ENCODE peak calls at places on chromosomes 11 and 22, in ten cellular contexts. I is gastrocnemius medialis, K is Panc1, L is cardiac muscle cell, M is heart left ventricle, D is heart right ventricle, W is Caco-2, E is colonic mucosa, F is stomach, Y is prostate gland. H is an unnamed sample.

GRCh38 chr11:117369521-117369920 is 41.9 kb downstream of the CEP164 start:
- DNase-seq in I (no peak), K (no peak), L (no peak), M (no peak), D (no peak), W (no peak), E (no peak), F (no peak), Y (no peak), H (no peak)

GRCh38 chr11:3841426-3842304 is 906 bp upstream of the RHOG start:
- DNase-seq in I (peak; percentile 68), K (peak; percentile 82), L (peak; percentile 90), M (peak; percentile 88), D (peak; percentile 86), W (peak; percentile 88), E (peak; percentile 92), F (peak; percentile 89), Y (peak; percentile 82), H (peak; percentile 41)

GRCh38 chr11:93573184-93573583 is 30.0 kb upstream of the SMCO4 start:
- DNase-seq in I (no peak), K (no peak), L (no peak), M (no peak), D (no peak), W (no peak), E (no peak), F (no peak), Y (no peak), H (no peak)

GRCh38 chr11:36195496-36196346 is 93.5 kb downstream of the COMMD9 start:
- DNase-seq in I (no peak), K (no peak), L (no peak), M (no peak), D (no peak), W (no peak), E (no peak), F (no peak), Y (no peak), H (no peak)

GRCh38 chr11:46918087-46918751 is at the start of gene LRP4:
- DNase-seq in I (no peak), K (no peak), L (peak; percentile 81), M (peak; percentile 66), D (peak; percentile 42), W (peak; percentile 53), E (peak; percentile 62), F (peak; percentile 52), Y (peak; percentile 32), H (no peak)

GRCh38 chr11:90476442-90477007 is 253.7 kb upstream of the CHORDC1 start:
- DNase-seq in I (no peak), K (no peak), L (peak; percentile 55), M (no peak), D (peak; percentile 16), W (no peak), E (no peak), F (peak; percentile 37), Y (no peak), H (peak; percentile 28)

GRCh38 chr11:130390071-130390758 is 38.2 kb downstream of the ADAMTS8 start:
- DNase-seq in I (no peak), K (peak; percentile 54), L (peak; percentile 32), M (no peak), D (no peak), W (no peak), E (no peak), F (peak; percentile 40), Y (no peak), H (no peak)

GRCh38 chr11:95498731-95499396 is 267.9 kb upstream of the SESN3 start:
- DNase-seq in I (no peak), K (no peak), L (no peak), M (no peak), D (no peak), W (no peak), E (no peak), F (no peak), Y (no peak), H (no peak)

GRCh38 chr22:31838917-31839316 is 85.1 kb downstream of the DEPDC5 start:
- DNase-seq in I (no peak), K (no peak), L (no peak), M (no peak), D (no peak), W (no peak), E (no peak), F (no peak), Y (no peak), H (no peak)

GRCh38 chr22:31841029-31841827 is 87.4 kb downstream of the DEPDC5 start:
- DNase-seq in I (no peak), K (no peak), L (no peak), M (no peak), D (no peak), W (no peak), E (no peak), F (no peak), Y (no peak), H (no peak)

GRCh38 chr22:31839986-31840385 is 86.2 kb downstream of the DEPDC5 start:
- DNase-seq in I (no peak), K (no peak), L (no peak), M (no peak), D (no peak), W (no peak), E (no peak), F (no peak), Y (no peak), H (no peak)

GRCh38 chr22:31843526-31843925 is 89.7 kb downstream of the DEPDC5 start:
- DNase-seq in I (no peak), K (no peak), L (no peak), M (no peak), D (no peak), W (no peak), E (no peak), F (no peak), Y (no peak), H (no peak)

DNA sequence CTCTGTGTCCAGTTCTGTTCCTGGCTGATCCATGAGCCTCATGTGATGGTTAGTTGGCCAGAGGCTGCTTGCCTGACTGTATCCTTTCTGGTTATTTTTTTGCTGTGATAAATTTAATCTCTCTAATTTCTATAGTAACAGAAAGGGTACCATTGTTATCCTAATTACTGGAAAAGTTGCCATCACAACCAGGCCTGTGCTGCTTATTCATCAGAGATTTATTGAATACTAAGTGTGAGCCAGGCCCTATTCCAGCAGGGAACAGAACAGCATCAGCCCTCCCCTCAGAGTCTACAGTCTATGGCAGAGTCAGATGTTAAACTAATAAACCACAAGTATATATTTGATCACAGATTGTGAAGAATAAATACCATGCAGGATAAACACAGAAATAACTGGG is 86.8 kb downstream of the DEPDC5 start:
- DNase-seq in I (no peak), K (no peak), L (no peak), M (no peak), D (no peak), W (no peak), E (no peak), F (no peak), Y (no peak), H (no peak)
- H3K36me3 ChIP-seq in I (no peaks in the 10 kb centered on the region), K (no peaks in the 10 kb centered on the region), L (peaks cover 19% of the 10 kb centered on the region), M (no peaks in the 10 kb centered on the region), D (peaks cover 100% of the 10 kb centered on the region), W (no peaks in the 10 kb centered on the region), E (peaks cover 8% of the 10 kb centered on the region), F (peaks cover 100% of the 10 kb centered on the region), Y (no peaks in the 10 kb centered on the region), H (no peaks in the 10 kb centered on the region)

DNA sequence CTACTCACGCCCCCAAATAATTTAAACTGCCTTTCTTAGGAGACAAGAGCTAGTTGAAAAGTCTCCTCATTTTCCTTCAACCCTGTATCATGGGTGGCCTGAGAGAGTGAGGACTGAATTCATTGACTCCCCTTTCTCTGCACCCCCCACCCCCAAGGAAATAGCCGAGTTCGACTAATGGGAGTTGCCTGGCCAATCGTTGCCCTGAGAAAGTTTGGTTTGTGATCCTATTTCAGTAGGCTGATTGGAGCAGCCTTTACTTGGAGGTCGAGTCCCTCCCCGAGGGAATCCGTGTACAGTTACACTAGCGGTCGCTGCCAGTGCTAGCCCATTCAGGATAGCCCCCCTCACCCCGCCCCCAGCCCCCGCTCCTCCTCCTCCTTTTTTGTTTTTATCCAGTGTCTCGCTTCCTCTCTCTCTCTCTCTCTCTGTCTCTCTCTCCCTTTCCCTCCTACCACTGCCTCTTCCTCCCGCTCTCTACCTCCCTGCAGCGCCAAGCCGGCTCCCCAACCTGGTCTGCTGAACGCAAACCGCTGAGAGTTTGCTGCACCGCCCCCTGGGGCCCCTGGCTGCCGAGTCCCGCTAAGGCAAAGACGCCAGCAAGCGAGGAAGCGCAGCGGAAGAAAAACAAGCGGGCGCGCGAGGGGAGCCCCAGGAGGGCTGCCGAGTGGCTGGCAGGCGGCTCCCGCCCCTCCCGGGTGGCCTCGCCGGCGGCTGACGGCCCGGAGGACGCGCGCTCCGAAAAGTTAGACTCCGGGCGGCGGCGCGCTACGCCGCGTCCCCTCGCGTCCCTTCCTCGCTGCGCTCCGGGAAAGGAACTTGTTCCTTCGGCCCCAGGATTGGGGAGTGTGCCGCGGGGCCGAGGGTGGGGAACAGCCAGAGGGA is at the start of gene GRAMD1B:
- DNase-seq in I (no peak), K (no peak), L (peak; percentile 94), M (peak; percentile 53), D (peak; percentile 53), W (peak; percentile 54), E (peak; percentile 38), F (peak; percentile 47), Y (no peak), H (no peak)
- H3K4me3 ChIP-seq in I (peak within 1 kb of the TSS; percentile 54), K (peak within 1 kb of the TSS; percentile 38), L (peak within 1 kb of the TSS; percentile 76), M (peak within 1 kb of the TSS; percentile 68), D (peak within 1 kb of the TSS; percentile 62), W (peak within 1 kb of the TSS; percentile 21), E (peak within 1 kb of the TSS; percentile 62), F (peak within 1 kb of the TSS; percentile 62), Y (peak within 1 kb of the TSS; percentile 35), H (peak within 1 kb of the TSS; percentile 64)

DNA sequence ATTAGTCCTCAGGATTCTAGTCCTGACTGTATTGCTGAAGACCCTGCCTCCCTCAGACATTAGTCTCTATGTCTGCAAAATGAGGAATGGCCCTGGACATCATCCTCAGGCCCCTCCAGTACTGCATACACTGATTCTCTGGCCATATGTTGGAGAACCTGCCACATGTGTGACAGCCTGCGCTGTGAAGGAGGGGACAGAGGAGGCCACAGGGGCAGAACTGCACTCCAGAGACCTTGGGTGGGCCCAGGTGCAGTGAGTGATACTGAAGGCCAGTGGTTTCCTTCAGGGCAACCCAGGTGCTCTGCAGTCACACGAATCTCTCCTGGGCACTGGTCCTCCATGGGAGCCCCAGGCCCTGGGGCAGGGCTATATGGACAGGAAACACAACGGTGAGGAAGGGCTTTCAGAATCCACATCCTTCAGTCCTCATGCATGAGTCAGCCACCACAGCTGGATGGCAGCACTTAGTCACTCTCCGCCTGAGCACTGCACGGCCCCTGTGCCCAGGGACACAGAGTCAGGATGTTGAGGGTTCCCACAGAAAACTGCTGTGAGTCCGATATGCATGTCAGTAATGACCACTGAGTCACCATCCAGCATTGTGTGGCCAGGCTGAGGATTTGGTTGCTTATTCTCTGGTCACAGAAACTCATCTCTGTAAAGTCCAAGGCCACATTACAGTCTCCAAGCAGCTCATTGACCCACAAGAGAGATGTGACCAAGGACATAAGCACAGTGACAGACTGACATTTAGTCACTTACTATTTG is 39.7 kb downstream of the ME3 start:
- DNase-seq in I (no peak), K (peak; percentile 98), L (peak; percentile 17), M (no peak), D (no peak), W (peak; percentile 69), E (no peak), F (no peak), Y (no peak), H (peak; percentile 97)
- TF ChIP-seq CTCF in I (no peak), K (peak; percentile 65), L (peak; percentile 55), M (peak; percentile 37), D (peak; percentile 37), W (peak; percentile 26), E (no peak), F (peak; percentile 18), Y (no peak), H (peak; percentile 48)

GRCh38 chr11:12017243-12017678 is 8.8 kb upstream of the DKK3 start:
- DNase-seq in I (no peak), K (no peak), L (no peak), M (peak; percentile 39), D (peak; percentile 38), W (no peak), E (no peak), F (no peak), Y (no peak), H (no peak)

GRCh38 chr11:12016246-12016645 is 7.8 kb upstream of the DKK3 start:
- DNase-seq in I (no peak), K (no peak), L (no peak), M (no peak), D (no peak), W (no peak), E (no peak), F (no peak), Y (no peak), H (no peak)

GRCh38 chr11:12009617-12010321 is 1.3 kb upstream of the DKK3 start:
- DNase-seq in I (no peak), K (no peak), L (no peak), M (no peak), D (no peak), W (no peak), E (no peak), F (no peak), Y (no peak), H (no peak)

GRCh38 chr11:12015486-12015885 is 7.1 kb upstream of the DKK3 start:
- DNase-seq in I (no peak), K (no peak), L (no peak), M (no peak), D (no peak), W (no peak), E (no peak), F (no peak), Y (no peak), H (no peak)

GRCh38 chr11:12013771-12014170 is 5.3 kb upstream of the DKK3 start:
- DNase-seq in I (no peak), K (no peak), L (no peak), M (no peak), D (no peak), W (no peak), E (no peak), F (no peak), Y (no peak), H (no peak)
- H3K36me3 ChIP-seq in I (no peaks in the 10 kb centered on the region), K (no peaks in the 10 kb centered on the region), L (no peaks in the 10 kb centered on the region), M (no peaks in the 10 kb centered on the region), D (no peaks in the 10 kb centered on the region), W (no peaks in the 10 kb centered on the region), E (no peaks in the 10 kb centered on the region), F (no peaks in the 10 kb centered on the region), Y (no peaks in the 10 kb centered on the region), H (no peaks in the 10 kb centered on the region)